ENCODE peak calls at places on chromosomes 7 and 10, in seven cellular contexts. S is K562, K is brain microvascular endothelial cell, Y is DND-41, V is body of pancreas, I is psoas muscle, U is PC-9. L is an unnamed sample.
A peak's percentile ranks its signal among the peaks of the same experiment; 100 is the strongest.

GRCh38 chr7:128201690-128202085 is 39.4 kb upstream of the LEP start:
- DNase-seq in V (no peak), S (no peak), Y (no peak), I (no peak), U (no peak), K (no peak), L (no peak)

GRCh38 chr10:101028446-101029244 is 2.3 kb downstream of the PDZD7 start:
- DNase-seq in V (no peak), K (no peak), U (peak; percentile 33), S (no peak), Y (no peak), I (no peak), L (no peak)

GRCh38 chr10:99984201-99984600 is 25.5 kb downstream of the DNMBP start:
- DNase-seq in U (no peak), I (no peak), Y (no peak), V (no peak), K (no peak), S (no peak), L (no peak)

GRCh38 chr7:94305836-94306235 is 88.9 kb upstream of the COL1A2 start:
- DNase-seq in U (no peak), V (no peak), Y (no peak), S (no peak), K (no peak), I (no peak), L (no peak)

GRCh38 chr7:78224923-78225322 is 426.4 kb downstream of the PHTF2 start:
- DNase-seq in K (no peak), S (no peak), V (no peak), Y (no peak), U (no peak), I (no peak), L (no peak)

GRCh38 chr10:113646337-113647201 is 17.3 kb downstream of the NRAP start:
- DNase-seq in V (no peak), K (no peak), I (no peak), S (no peak), Y (no peak), U (no peak), L (no peak)

GRCh38 chr10:17607603-17608332 is 9.4 kb downstream of the HACD1 start:
- DNase-seq in S (peak; percentile 47), V (no peak), I (no peak), K (peak; percentile 51), Y (peak; percentile 37), U (no peak), L (no peak)

GRCh38 chr7:65251851-65252620 is 121.6 kb upstream of the ZNF92 start:
- DNase-seq in V (peak; percentile 77), I (peak; percentile 31), Y (no peak), U (peak; percentile 55), S (peak; percentile 76), K (peak; percentile 29), L (no peak)

GRCh38 chr7:157751351-157751750 is 414.5 kb downstream of the DNAJB6 start:
- DNase-seq in Y (no peak), S (no peak), U (no peak), I (no peak), K (no peak), V (no peak), L (no peak)

GRCh38 chr10:92064506-92064905 is 140.9 kb downstream of the BTAF1 start:
- DNase-seq in U (no peak), V (no peak), K (peak; percentile 25), S (no peak), I (no peak), Y (no peak), L (no peak)

GRCh38 chr7:158076215-158076614 is 511.4 kb downstream of the PTPRN2 start:
- DNase-seq in Y (no peak), V (peak; percentile 3), U (no peak), K (no peak), I (no peak), S (no peak), L (no peak)

GRCh38 chr7:129376076-129376777 is 58.0 kb upstream of the STRIP2 start:
- DNase-seq in K (peak; percentile 30), U (peak; percentile 15), S (peak; percentile 70), I (no peak), V (peak; percentile 70), Y (peak; percentile 47), L (no peak)

GRCh38 chr7:12771378-12771877 is 84.0 kb downstream of the ARL4A start:
- DNase-seq in S (no peak), V (peak; percentile 55), I (no peak), Y (no peak), U (no peak), K (no peak), L (peak; percentile 53)

GRCh38 chr10:58791137-58791536 is 278.5 kb downstream of the BICC1 start:
- DNase-seq in V (no peak), S (no peak), I (no peak), U (peak; percentile 9), Y (no peak), K (no peak), L (no peak)

GRCh38 chr10:96345250-96345649 is 13.6 kb downstream of the OPALIN start:
- DNase-seq in K (no peak), I (no peak), U (no peak), V (no peak), Y (no peak), S (no peak), L (no peak)

GRCh38 chr7:139702313-139702731 is 75.5 kb downstream of the HIPK2 start:
- DNase-seq in I (no peak), Y (no peak), V (peak; percentile 41), K (no peak), S (no peak), U (no peak), L (no peak)

GRCh38 chr7:144057954-144058353 is 9.2 kb downstream of the OR2A5 start:
- DNase-seq in U (no peak), I (no peak), S (no peak), K (peak; percentile 93), V (no peak), Y (no peak), L (no peak)

GRCh38 chr7:52154382-52154781 is 837.8 kb upstream of the COBL start:
- DNase-seq in Y (no peak), V (no peak), I (no peak), S (no peak), K (no peak), U (no peak), L (no peak)

GRCh38 chr10:91745086-91745831 is 53.0 kb upstream of the TNKS2 start:
- DNase-seq in I (no peak), Y (no peak), K (no peak), V (peak; percentile 44), U (peak; percentile 23), S (no peak), L (no peak)

GRCh38 chr7:2628891-2629290 is 2.9 kb upstream of the TTYH3 start:
- DNase-seq in V (no peak), I (no peak), S (no peak), Y (no peak), U (no peak), K (no peak), L (no peak)

GRCh38 chr10:13928362-13928921 is 341.7 kb downstream of the PRPF18 start:
- DNase-seq in S (no peak), K (no peak), I (no peak), Y (no peak), V (no peak), U (no peak), L (no peak)

GRCh38 chr7:67438174-67438837 is 441.7 kb downstream of the TYW1 start:
- DNase-seq in V (no peak), K (no peak), U (no peak), Y (no peak), I (no peak), S (peak; percentile 68), L (no peak)

GRCh38 chr7:46133076-46133475 is 212.0 kb upstream of the IGFBP3 start:
- DNase-seq in Y (no peak), S (no peak), K (no peak), V (no peak), I (no peak), U (no peak), L (no peak)

GRCh38 chr10:122285506-122286444 is 14.7 kb downstream of the BTBD16 start:
- DNase-seq in U (no peak), V (no peak), S (no peak), K (no peak), Y (no peak), I (no peak), L (no peak)

GRCh38 chr10:80144302-80145131 is 12.0 kb downstream of the PLAC9 start:
- DNase-seq in I (peak; percentile 45), Y (peak; percentile 13), U (peak; percentile 77), V (peak; percentile 55), K (no peak), S (peak; percentile 51), L (no peak)

GRCh38 chr10:129894721-129895120 is 69.4 kb downstream of the EBF3 start:
- DNase-seq in I (no peak), V (no peak), U (no peak), K (no peak), Y (no peak), S (no peak), L (no peak)
- H3K27me3 ChIP-seq in I (no peaks in the 10 kb centered on the region), V (no peaks in the 10 kb centered on the region), U (peaks cover 87% of the 10 kb centered on the region), K (no peaks in the 10 kb centered on the region), Y (no peaks in the 10 kb centered on the region), S (peaks cover 74% of the 10 kb centered on the region), L (peaks cover 36% of the 10 kb centered on the region)

GRCh38 chr10:12710157-12710556 is 291.4 kb downstream of the CCDC3 start:
- DNase-seq in Y (no peak), I (no peak), U (no peak), S (no peak), V (no peak), K (no peak), L (no peak)
- H3K27ac ChIP-seq in Y (peak overlapping the region; percentile 42), I (no peak overlapping the region), U (peak overlapping the region; percentile 93), S (no peak overlapping the region), V (peak overlapping the region; percentile 1), K (peak overlapping the region; percentile 76), L (peak overlapping the region; percentile 49)

DNA sequence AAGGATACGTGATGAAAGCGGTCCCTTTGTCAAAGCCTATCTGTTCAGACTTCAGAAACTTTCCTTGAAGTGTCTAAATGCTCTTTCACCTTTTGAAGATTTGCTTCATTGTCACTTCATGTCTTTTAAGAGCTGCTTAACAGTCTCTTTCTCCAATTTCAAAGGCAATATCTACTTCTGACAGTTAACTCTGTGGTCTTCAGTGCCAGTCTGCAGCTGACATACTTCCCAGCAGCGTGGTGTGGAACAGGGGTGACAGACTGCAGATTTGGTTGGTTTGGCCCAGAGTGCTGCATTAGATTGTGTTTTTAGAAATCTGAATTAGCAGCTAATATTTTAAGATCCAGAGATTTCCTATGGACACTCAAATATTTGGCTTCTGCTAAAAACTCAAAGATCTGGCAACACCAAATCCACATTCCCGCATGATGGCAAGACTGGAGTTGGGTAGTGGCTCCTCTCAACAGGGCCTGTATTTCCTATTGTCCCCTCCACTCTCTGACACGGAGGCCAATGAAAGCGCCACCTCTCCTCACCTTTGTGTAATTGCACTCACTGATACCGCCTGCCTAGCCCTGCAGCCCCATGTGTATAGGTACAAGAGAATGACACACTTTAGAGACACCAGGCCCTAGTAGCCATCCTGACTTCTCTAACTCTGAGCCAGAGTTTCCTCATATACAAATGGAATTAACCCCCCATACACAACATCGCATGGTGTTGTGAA is 11.5 kb downstream of the SCRN1 start:
- DNase-seq in K (no peak), U (no peak), S (no peak), Y (peak; percentile 8), V (peak; percentile 87), I (no peak), L (no peak)
- TF ChIP-seq CTCF in K (no peak), U (no peak), S (peak; percentile 65), Y (peak; percentile 22), V (peak; percentile 26), I (no peak), L (no peak)

DNA sequence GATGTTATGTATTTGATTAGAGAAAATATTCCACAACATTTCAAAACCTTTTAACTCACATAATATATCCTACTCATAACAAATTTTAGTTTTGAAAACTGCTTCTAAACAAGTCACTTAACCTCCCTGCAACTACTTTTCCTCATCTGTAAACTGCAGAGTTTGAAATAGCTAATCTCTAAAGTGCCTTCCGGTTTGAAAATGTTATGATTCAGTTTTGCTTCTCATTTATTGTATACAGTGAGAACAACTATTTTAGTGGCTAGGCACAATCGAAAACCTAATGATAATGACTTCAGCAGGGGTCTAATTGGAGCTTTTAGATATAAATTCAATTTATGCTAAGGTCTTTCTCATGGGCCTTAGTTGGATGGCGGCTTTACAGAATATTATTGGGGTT is 30.7 kb upstream of the TEX47 start:
- DNase-seq in S (no peak), V (no peak), I (no peak), U (no peak), Y (no peak), K (no peak), L (no peak)
- H3K27me3 ChIP-seq in S (no peaks in the 10 kb centered on the region), V (no peaks in the 10 kb centered on the region), I (no peaks in the 10 kb centered on the region), U (no peaks in the 10 kb centered on the region), Y (no peaks in the 10 kb centered on the region), K (no peaks in the 10 kb centered on the region), L (no peaks in the 10 kb centered on the region)

L was measured in dorsolateral prefrontal cortex.